ENCODE peak calls at places on chromosomes 12 and 14, in eight cellular contexts. One of them, this sample, is unnamed.

GRCh38 chr12:108861878-108862587 is 4.7 kb upstream of the SSH1 start:
- DNase-seq in psoas muscle: no peak
- DNase-seq in upper lobe of right lung: no peak
- DNase-seq in cardiac muscle cell: no peak
- DNase-seq in fibroblast of lung: no peak
- DNase-seq in aorta: peak; percentile 73
- DNase-seq in left lung: peak; percentile 77
- DNase-seq in uterus: no peak
- DNase-seq in this sample: peak; percentile 74

GRCh38 chr14:89701079-89702043 is 253.2 kb downstream of the EFCAB11 start:
- DNase-seq in upper lobe of right lung: peak; percentile 94
- DNase-seq in aorta: peak; percentile 94
- DNase-seq in left lung: peak; percentile 94
- DNase-seq in cardiac muscle cell: peak; percentile 91
- DNase-seq in psoas muscle: peak; percentile 94
- DNase-seq in fibroblast of lung: peak; percentile 65
- DNase-seq in uterus: peak; percentile 80
- DNase-seq in this sample: peak; percentile 93

GRCh38 chr12:124742111-124742510 is 121.6 kb downstream of the SCARB1 start:
- DNase-seq in upper lobe of right lung: no peak
- DNase-seq in cardiac muscle cell: no peak
- DNase-seq in uterus: no peak
- DNase-seq in fibroblast of lung: no peak
- DNase-seq in left lung: no peak
- DNase-seq in aorta: no peak
- DNase-seq in psoas muscle: no peak
- DNase-seq in this sample: no peak

GRCh38 chr14:63512861-63513260 is 30.3 kb downstream of the PPP2R5E start:
- DNase-seq in cardiac muscle cell: no peak
- DNase-seq in left lung: no peak
- DNase-seq in psoas muscle: no peak
- DNase-seq in fibroblast of lung: no peak
- DNase-seq in aorta: no peak
- DNase-seq in uterus: no peak
- DNase-seq in upper lobe of right lung: no peak
- DNase-seq in this sample: no peak

GRCh38 chr12:38589310-38589632 is 272.7 kb downstream of the ALG10B start:
- DNase-seq in aorta: no peak
- DNase-seq in upper lobe of right lung: no peak
- DNase-seq in cardiac muscle cell: no peak
- DNase-seq in fibroblast of lung: no peak
- DNase-seq in psoas muscle: no peak
- DNase-seq in left lung: no peak
- DNase-seq in uterus: no peak
- DNase-seq in this sample: no peak

GRCh38 chr12:12735301-12735700 is 18.1 kb downstream of the CDKN1B start:
- DNase-seq in cardiac muscle cell: peak; percentile 60
- DNase-seq in uterus: no peak
- DNase-seq in psoas muscle: no peak
- DNase-seq in aorta: no peak
- DNase-seq in left lung: no peak
- DNase-seq in fibroblast of lung: peak; percentile 96
- DNase-seq in upper lobe of right lung: no peak
- DNase-seq in this sample: no peak

GRCh38 chr12:90621927-90622326 is 333.0 kb downstream of the CCER1 start:
- DNase-seq in cardiac muscle cell: peak; percentile 25
- DNase-seq in upper lobe of right lung: no peak
- DNase-seq in fibroblast of lung: peak; percentile 45
- DNase-seq in left lung: no peak
- DNase-seq in uterus: no peak
- DNase-seq in aorta: no peak
- DNase-seq in psoas muscle: no peak
- DNase-seq in this sample: no peak

GRCh38 chr12:105036937-105037649 is 47.2 kb downstream of the ALDH1L2 start:
- DNase-seq in psoas muscle: no peak
- DNase-seq in fibroblast of lung: peak; percentile 20
- DNase-seq in upper lobe of right lung: no peak
- DNase-seq in uterus: no peak
- DNase-seq in cardiac muscle cell: no peak
- DNase-seq in left lung: no peak
- DNase-seq in aorta: no peak
- DNase-seq in this sample: no peak

GRCh38 chr14:53217283-53217994 is 64.3 kb upstream of the DDHD1 start:
- DNase-seq in aorta: peak; percentile 86
- DNase-seq in fibroblast of lung: peak; percentile 71
- DNase-seq in upper lobe of right lung: peak; percentile 94
- DNase-seq in cardiac muscle cell: peak; percentile 74
- DNase-seq in left lung: peak; percentile 81
- DNase-seq in uterus: peak; percentile 27
- DNase-seq in psoas muscle: peak; percentile 81
- DNase-seq in this sample: peak; percentile 87

GRCh38 chr12:122079532-122080081 is 1.1 kb downstream of the MLXIP start:
- DNase-seq in psoas muscle: peak; percentile 73
- DNase-seq in fibroblast of lung: no peak
- DNase-seq in cardiac muscle cell: no peak
- DNase-seq in aorta: peak; percentile 37
- DNase-seq in left lung: no peak
- DNase-seq in uterus: no peak
- DNase-seq in upper lobe of right lung: peak; percentile 66
- DNase-seq in this sample: no peak

GRCh38 chr14:98237939-98238338 is 1034.1 kb downstream of the BCL11B start:
- DNase-seq in left lung: no peak
- DNase-seq in aorta: no peak
- DNase-seq in cardiac muscle cell: no peak
- DNase-seq in fibroblast of lung: no peak
- DNase-seq in psoas muscle: no peak
- DNase-seq in upper lobe of right lung: no peak
- DNase-seq in uterus: no peak
- DNase-seq in this sample: no peak

GRCh38 chr12:12441891-12442461 is 85.1 kb downstream of the BORCS5 start:
- DNase-seq in fibroblast of lung: peak; percentile 70
- DNase-seq in aorta: no peak
- DNase-seq in upper lobe of right lung: no peak
- DNase-seq in uterus: no peak
- DNase-seq in left lung: no peak
- DNase-seq in psoas muscle: no peak
- DNase-seq in cardiac muscle cell: peak; percentile 62
- DNase-seq in this sample: no peak

GRCh38 chr12:14716848-14717444 is 20.5 kb upstream of the GUCY2C start:
- DNase-seq in uterus: no peak
- DNase-seq in upper lobe of right lung: no peak
- DNase-seq in aorta: no peak
- DNase-seq in cardiac muscle cell: peak; percentile 49
- DNase-seq in psoas muscle: no peak
- DNase-seq in left lung: no peak
- DNase-seq in fibroblast of lung: peak; percentile 36
- DNase-seq in this sample: no peak

GRCh38 chr12:101414533-101415119 is 7.1 kb upstream of the ARL1 start:
- DNase-seq in left lung: no peak
- DNase-seq in aorta: no peak
- DNase-seq in psoas muscle: no peak
- DNase-seq in upper lobe of right lung: no peak
- DNase-seq in uterus: peak; percentile 27
- DNase-seq in cardiac muscle cell: peak; percentile 71
- DNase-seq in fibroblast of lung: peak; percentile 45
- DNase-seq in this sample: no peak

GRCh38 chr12:28602760-28603638 is 412.7 kb downstream of the CCDC91 start:
- DNase-seq in aorta: no peak
- DNase-seq in psoas muscle: no peak
- DNase-seq in cardiac muscle cell: peak; percentile 44
- DNase-seq in upper lobe of right lung: no peak
- DNase-seq in uterus: no peak
- DNase-seq in fibroblast of lung: peak; percentile 45
- DNase-seq in left lung: no peak
- DNase-seq in this sample: no peak

GRCh38 chr14:54967496-54967895 is 59.4 kb downstream of the WDHD1 start:
- DNase-seq in psoas muscle: no peak
- DNase-seq in left lung: no peak
- DNase-seq in aorta: no peak
- DNase-seq in upper lobe of right lung: no peak
- DNase-seq in cardiac muscle cell: no peak
- DNase-seq in uterus: no peak
- DNase-seq in fibroblast of lung: no peak
- DNase-seq in this sample: no peak

GRCh38 chr14:96583605-96584041 is 81.4 kb downstream of the PAPOLA start:
- DNase-seq in cardiac muscle cell: no peak
- DNase-seq in left lung: no peak
- DNase-seq in uterus: no peak
- DNase-seq in aorta: no peak
- DNase-seq in upper lobe of right lung: peak; percentile 36
- DNase-seq in psoas muscle: no peak
- DNase-seq in fibroblast of lung: no peak
- DNase-seq in this sample: no peak

GRCh38 chr12:262113-262512 is 523 bp downstream of the SLC6A13 start:
- DNase-seq in left lung: no peak
- DNase-seq in aorta: no peak
- DNase-seq in upper lobe of right lung: no peak
- DNase-seq in uterus: no peak
- DNase-seq in psoas muscle: no peak
- DNase-seq in fibroblast of lung: no peak
- DNase-seq in cardiac muscle cell: no peak
- DNase-seq in this sample: no peak

DNA sequence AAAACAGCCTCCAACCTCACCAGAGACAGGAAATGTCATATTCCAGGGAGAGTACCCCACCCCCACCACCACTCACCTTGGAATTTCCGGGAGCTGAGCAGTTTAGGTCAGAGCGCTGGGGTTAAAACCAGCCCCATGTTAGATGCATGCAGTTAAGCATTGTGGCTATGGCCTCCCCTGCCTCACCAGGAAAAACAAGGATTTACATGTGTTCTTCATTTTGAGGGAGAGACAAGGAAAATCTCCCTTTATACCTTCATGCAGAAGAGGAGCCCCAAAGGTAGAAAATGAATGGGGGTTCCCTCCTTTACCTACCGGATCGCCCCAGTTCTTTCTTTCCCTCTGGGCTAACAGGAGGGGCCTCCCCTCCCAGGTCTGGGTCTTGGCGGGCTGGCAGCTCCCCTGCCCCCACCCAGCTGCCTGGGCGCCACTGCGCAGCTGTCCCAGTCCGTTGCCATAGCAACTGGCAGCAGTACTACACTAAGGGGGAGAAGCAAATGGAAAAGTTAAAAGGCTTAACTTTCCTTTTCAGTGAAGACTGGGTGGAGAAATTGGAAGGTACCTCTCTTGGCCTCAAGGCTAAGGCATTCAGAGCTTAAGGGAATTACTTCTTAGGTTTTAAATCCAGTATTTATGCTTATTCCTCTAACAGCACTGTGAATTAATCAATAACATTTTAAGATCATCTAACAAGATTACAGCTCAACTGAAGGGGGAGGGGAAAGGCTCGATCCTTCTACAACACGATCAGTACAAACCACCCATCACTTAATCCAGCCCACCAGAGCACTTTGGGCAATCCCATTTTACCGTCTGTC is 20.5 kb downstream of the CBX5 start:
- DNase-seq in uterus: peak; percentile 61
- DNase-seq in left lung: peak; percentile 81
- DNase-seq in aorta: peak; percentile 85
- DNase-seq in cardiac muscle cell: peak; percentile 92
- DNase-seq in fibroblast of lung: peak; percentile 89
- DNase-seq in psoas muscle: peak; percentile 74
- DNase-seq in upper lobe of right lung: peak; percentile 78
- DNase-seq in this sample: peak; percentile 66
- H3K27ac ChIP-seq in uterus: peak overlapping the region; percentile 67
- H3K27ac ChIP-seq in left lung: peak overlapping the region; percentile 43
- H3K27ac ChIP-seq in aorta: peak overlapping the region; percentile 52
- H3K27ac ChIP-seq in cardiac muscle cell: peak overlapping the region; percentile 95
- H3K27ac ChIP-seq in fibroblast of lung: peak overlapping the region; percentile 98
- H3K27ac ChIP-seq in psoas muscle: no peak overlapping the region
- H3K27ac ChIP-seq in upper lobe of right lung: peak overlapping the region; percentile 76
- H3K27ac ChIP-seq in this sample: peak overlapping the region; percentile 80

DNA sequence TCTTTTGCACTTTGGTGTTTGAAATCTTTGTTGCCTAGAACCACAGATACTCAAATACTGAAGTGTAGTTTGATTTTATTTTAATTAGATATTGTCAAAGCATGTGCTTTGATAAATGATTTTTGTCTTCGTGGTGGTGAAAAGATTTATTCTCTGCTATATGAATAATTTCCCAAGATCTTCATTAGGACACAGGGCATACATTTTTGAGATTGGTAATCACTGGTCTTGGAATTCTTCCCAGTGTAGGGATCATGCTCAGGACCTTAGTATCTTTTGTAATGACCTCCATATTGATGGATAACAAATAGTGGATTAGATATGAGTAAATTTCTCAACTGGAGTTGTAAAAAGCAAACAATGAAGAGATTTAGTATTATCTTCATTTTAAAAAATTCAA is 28.2 kb downstream of the TBK1 start:
- DNase-seq in left lung: no peak
- DNase-seq in fibroblast of lung: peak; percentile 35
- DNase-seq in psoas muscle: no peak
- DNase-seq in upper lobe of right lung: no peak
- DNase-seq in cardiac muscle cell: peak; percentile 33
- DNase-seq in aorta: no peak
- DNase-seq in uterus: no peak
- DNase-seq in this sample: no peak
- H3K36me3 ChIP-seq in left lung: peaks cover 81% of the 10 kb centered on the region
- H3K36me3 ChIP-seq in fibroblast of lung: peaks cover 9% of the 10 kb centered on the region
- H3K36me3 ChIP-seq in psoas muscle: peaks cover 8% of the 10 kb centered on the region
- H3K36me3 ChIP-seq in upper lobe of right lung: peaks cover 81% of the 10 kb centered on the region
- H3K36me3 ChIP-seq in cardiac muscle cell: peaks cover 34% of the 10 kb centered on the region
- H3K36me3 ChIP-seq in aorta: peaks cover 5% of the 10 kb centered on the region
- H3K36me3 ChIP-seq in uterus: no peaks in the 10 kb centered on the region
- H3K36me3 ChIP-seq in this sample: peaks cover 77% of the 10 kb centered on the region

DNA sequence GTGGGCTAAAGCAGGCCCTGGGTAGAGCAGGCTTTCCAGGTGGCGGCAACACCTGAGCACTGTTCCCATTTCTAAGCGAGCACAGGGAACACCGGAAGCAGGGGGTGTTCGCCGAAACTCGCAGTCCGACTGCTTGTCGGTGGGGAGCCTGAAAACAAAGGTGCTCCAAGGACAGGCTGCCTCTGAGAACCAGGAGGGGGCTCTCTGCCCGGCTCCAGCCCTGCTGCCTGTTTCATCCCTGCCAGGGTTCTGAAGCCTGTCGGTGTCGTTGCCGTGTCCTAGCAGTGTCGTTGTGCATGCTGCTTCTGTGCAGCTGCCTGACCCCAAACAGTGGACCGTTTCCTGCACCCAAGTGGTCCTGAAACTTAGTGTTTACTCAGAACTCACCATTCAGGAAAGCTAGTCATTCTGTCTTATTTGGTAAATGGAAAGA is 21.8 kb downstream of the CCNK start:
- DNase-seq in cardiac muscle cell: no peak
- DNase-seq in aorta: no peak
- DNase-seq in psoas muscle: no peak
- DNase-seq in upper lobe of right lung: peak; percentile 48
- DNase-seq in fibroblast of lung: no peak
- DNase-seq in uterus: no peak
- DNase-seq in left lung: no peak
- DNase-seq in this sample: no peak
- H3K27ac ChIP-seq in cardiac muscle cell: no peak overlapping the region
- H3K27ac ChIP-seq in aorta: no peak overlapping the region
- H3K27ac ChIP-seq in psoas muscle: no peak overlapping the region
- H3K27ac ChIP-seq in upper lobe of right lung: no peak overlapping the region
- H3K27ac ChIP-seq in fibroblast of lung: no peak overlapping the region
- H3K27ac ChIP-seq in uterus: no peak overlapping the region
- H3K27ac ChIP-seq in left lung: no peak overlapping the region
- H3K27ac ChIP-seq in this sample: no peak overlapping the region

DNA sequence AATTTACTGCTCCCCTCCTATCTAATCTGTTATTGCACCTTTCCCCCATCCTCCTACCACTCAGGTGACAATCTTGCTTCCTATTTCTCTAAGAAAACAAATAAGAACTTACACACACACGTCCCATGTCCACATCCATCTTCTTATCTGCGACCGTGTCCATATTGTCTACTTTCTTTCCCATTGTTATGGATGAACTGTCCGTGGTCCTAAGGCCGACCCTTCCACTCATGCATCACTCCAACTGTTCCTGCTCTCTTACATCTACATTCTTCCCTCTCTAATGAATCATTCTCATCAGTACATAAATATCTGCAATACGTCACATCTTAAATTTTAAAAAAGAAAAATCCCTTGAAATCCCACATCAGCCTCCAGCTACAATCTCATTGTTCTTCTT is 30.0 kb downstream of the ZFYVE1 start:
- DNase-seq in upper lobe of right lung: no peak
- DNase-seq in cardiac muscle cell: no peak
- DNase-seq in left lung: no peak
- DNase-seq in psoas muscle: no peak
- DNase-seq in aorta: no peak
- DNase-seq in fibroblast of lung: no peak
- DNase-seq in uterus: no peak
- DNase-seq in this sample: no peak
- H3K36me3 ChIP-seq in upper lobe of right lung: peaks cover 64% of the 10 kb centered on the region
- H3K36me3 ChIP-seq in cardiac muscle cell: peaks cover 9% of the 10 kb centered on the region
- H3K36me3 ChIP-seq in left lung: peaks cover 78% of the 10 kb centered on the region
- H3K36me3 ChIP-seq in psoas muscle: peaks cover 7% of the 10 kb centered on the region
- H3K36me3 ChIP-seq in aorta: peaks cover 16% of the 10 kb centered on the region
- H3K36me3 ChIP-seq in fibroblast of lung: peaks cover 15% of the 10 kb centered on the region
- H3K36me3 ChIP-seq in uterus: no peaks in the 10 kb centered on the region
- H3K36me3 ChIP-seq in this sample: peaks cover 70% of the 10 kb centered on the region